ENCODE peak calls at places on chromosomes 11 and 22, in seven cellular contexts. One of them, this sample, is unnamed.
A peak's percentile ranks its signal among the peaks of the same experiment; 100 is the strongest.

GRCh38 chr11:1030556-1030955 is 6.0 kb downstream of the MUC6 start:
- DNase-seq in EL: no peak
- DNase-seq in HT1080: no peak
- DNase-seq in CD4-positive, alpha-beta memory T cell: no peak
- DNase-seq in stimulated activated CD8-positive, alpha-beta memory T cell treated with anti-CD3 and anti-CD28 coated beads, Interleukin-7, amount 100 ng/mL, for 4 hours: no peak
- DNase-seq in germinal center: no peak
- DNase-seq in H54: no peak
- DNase-seq in this sample: no peak

GRCh38 chr11:22459053-22459452 is 120.9 kb downstream of the SLC17A6 start:
- DNase-seq in EL: peak; percentile 38
- DNase-seq in HT1080: peak; percentile 90
- DNase-seq in CD4-positive, alpha-beta memory T cell: no peak
- DNase-seq in stimulated activated CD8-positive, alpha-beta memory T cell treated with anti-CD3 and anti-CD28 coated beads, Interleukin-7, amount 100 ng/mL, for 4 hours: no peak
- DNase-seq in germinal center: no peak
- DNase-seq in H54: no peak
- DNase-seq in this sample: peak; percentile 71

GRCh38 chr11:108142304-108142703 is 20.9 kb downstream of the ACAT1 start:
- DNase-seq in EL: no peak
- DNase-seq in HT1080: no peak
- DNase-seq in CD4-positive, alpha-beta memory T cell: no peak
- DNase-seq in stimulated activated CD8-positive, alpha-beta memory T cell treated with anti-CD3 and anti-CD28 coated beads, Interleukin-7, amount 100 ng/mL, for 4 hours: no peak
- DNase-seq in germinal center: no peak
- DNase-seq in H54: no peak
- DNase-seq in this sample: no peak

GRCh38 chr22:35846804-35847203 is 129.1 kb downstream of the APOL5 start:
- DNase-seq in EL: no peak
- DNase-seq in HT1080: no peak
- DNase-seq in CD4-positive, alpha-beta memory T cell: no peak
- DNase-seq in stimulated activated CD8-positive, alpha-beta memory T cell treated with anti-CD3 and anti-CD28 coated beads, Interleukin-7, amount 100 ng/mL, for 4 hours: no peak
- DNase-seq in germinal center: no peak
- DNase-seq in H54: no peak
- DNase-seq in this sample: no peak

GRCh38 chr22:37070744-37071143 is 19.2 kb downstream of the KCTD17 start:
- DNase-seq in EL: no peak
- DNase-seq in HT1080: no peak
- DNase-seq in CD4-positive, alpha-beta memory T cell: no peak
- DNase-seq in stimulated activated CD8-positive, alpha-beta memory T cell treated with anti-CD3 and anti-CD28 coated beads, Interleukin-7, amount 100 ng/mL, for 4 hours: no peak
- DNase-seq in germinal center: no peak
- DNase-seq in H54: no peak
- DNase-seq in this sample: no peak

GRCh38 chr11:2666828-2667570 is 32.8 kb downstream of the KCNQ1OT1 start:
- DNase-seq in EL: no peak
- DNase-seq in HT1080: no peak
- DNase-seq in CD4-positive, alpha-beta memory T cell: no peak
- DNase-seq in stimulated activated CD8-positive, alpha-beta memory T cell treated with anti-CD3 and anti-CD28 coated beads, Interleukin-7, amount 100 ng/mL, for 4 hours: no peak
- DNase-seq in germinal center: no peak
- DNase-seq in H54: no peak
- DNase-seq in this sample: no peak

GRCh38 chr11:30730011-30730410 is 143.9 kb upstream of the MPPED2 start:
- DNase-seq in EL: no peak
- DNase-seq in HT1080: no peak
- DNase-seq in CD4-positive, alpha-beta memory T cell: no peak
- DNase-seq in stimulated activated CD8-positive, alpha-beta memory T cell treated with anti-CD3 and anti-CD28 coated beads, Interleukin-7, amount 100 ng/mL, for 4 hours: no peak
- DNase-seq in germinal center: no peak
- DNase-seq in H54: no peak
- DNase-seq in this sample: no peak

GRCh38 chr22:39956932-39957664 is 3.1 kb upstream of the TMA7B start:
- DNase-seq in EL: no peak
- DNase-seq in HT1080: no peak
- DNase-seq in CD4-positive, alpha-beta memory T cell: no peak
- DNase-seq in stimulated activated CD8-positive, alpha-beta memory T cell treated with anti-CD3 and anti-CD28 coated beads, Interleukin-7, amount 100 ng/mL, for 4 hours: no peak
- DNase-seq in germinal center: no peak
- DNase-seq in H54: no peak
- DNase-seq in this sample: no peak

GRCh38 chr22:48520888-48521600 is 1306.6 kb downstream of the BRD1 start:
- DNase-seq in EL: no peak
- DNase-seq in HT1080: no peak
- DNase-seq in CD4-positive, alpha-beta memory T cell: no peak
- DNase-seq in stimulated activated CD8-positive, alpha-beta memory T cell treated with anti-CD3 and anti-CD28 coated beads, Interleukin-7, amount 100 ng/mL, for 4 hours: no peak
- DNase-seq in germinal center: no peak
- DNase-seq in H54: no peak
- DNase-seq in this sample: no peak

GRCh38 chr11:125874556-125875124 is 12.8 kb upstream of the HYLS1 start:
- DNase-seq in EL: peak; percentile 67
- DNase-seq in HT1080: peak; percentile 34
- DNase-seq in CD4-positive, alpha-beta memory T cell: peak; percentile 27
- DNase-seq in stimulated activated CD8-positive, alpha-beta memory T cell treated with anti-CD3 and anti-CD28 coated beads, Interleukin-7, amount 100 ng/mL, for 4 hours: peak; percentile 4
- DNase-seq in germinal center: peak; percentile 14
- DNase-seq in H54: peak; percentile 38
- DNase-seq in this sample: peak; percentile 71

GRCh38 chr11:15871904-15872303 is 484.4 kb downstream of the SOX6 start:
- DNase-seq in EL: no peak
- DNase-seq in HT1080: no peak
- DNase-seq in CD4-positive, alpha-beta memory T cell: no peak
- DNase-seq in stimulated activated CD8-positive, alpha-beta memory T cell treated with anti-CD3 and anti-CD28 coated beads, Interleukin-7, amount 100 ng/mL, for 4 hours: no peak
- DNase-seq in germinal center: no peak
- DNase-seq in H54: no peak
- DNase-seq in this sample: no peak

GRCh38 chr11:16738198-16738948 is at the start of gene C11orf58:
- DNase-seq in EL: peak; percentile 97
- DNase-seq in HT1080: peak; percentile 97
- DNase-seq in CD4-positive, alpha-beta memory T cell: peak; percentile 98
- DNase-seq in stimulated activated CD8-positive, alpha-beta memory T cell treated with anti-CD3 and anti-CD28 coated beads, Interleukin-7, amount 100 ng/mL, for 4 hours: peak; percentile 91
- DNase-seq in germinal center: peak; percentile 89
- DNase-seq in H54: peak; percentile 73
- DNase-seq in this sample: peak; percentile 98

GRCh38 chr11:45815747-45816146 is 10.8 kb downstream of the SLC35C1 start:
- DNase-seq in EL: peak; percentile 22
- DNase-seq in HT1080: peak; percentile 49
- DNase-seq in CD4-positive, alpha-beta memory T cell: no peak
- DNase-seq in stimulated activated CD8-positive, alpha-beta memory T cell treated with anti-CD3 and anti-CD28 coated beads, Interleukin-7, amount 100 ng/mL, for 4 hours: no peak
- DNase-seq in germinal center: no peak
- DNase-seq in H54: peak; percentile 63
- DNase-seq in this sample: peak; percentile 28

GRCh38 chr22:24432059-24432853 is 4.9 kb downstream of the ADORA2A start:
- DNase-seq in EL: peak; percentile 33
- DNase-seq in HT1080: no peak
- DNase-seq in CD4-positive, alpha-beta memory T cell: no peak
- DNase-seq in stimulated activated CD8-positive, alpha-beta memory T cell treated with anti-CD3 and anti-CD28 coated beads, Interleukin-7, amount 100 ng/mL, for 4 hours: no peak
- DNase-seq in germinal center: no peak
- DNase-seq in H54: no peak
- DNase-seq in this sample: peak; percentile 25

GRCh38 chr11:2186669-2187266 is 15.2 kb upstream of the TH start:
- DNase-seq in EL: peak; percentile 23
- DNase-seq in HT1080: no peak
- DNase-seq in CD4-positive, alpha-beta memory T cell: peak; percentile 31
- DNase-seq in stimulated activated CD8-positive, alpha-beta memory T cell treated with anti-CD3 and anti-CD28 coated beads, Interleukin-7, amount 100 ng/mL, for 4 hours: peak; percentile 19
- DNase-seq in germinal center: peak; percentile 46
- DNase-seq in H54: no peak
- DNase-seq in this sample: peak; percentile 18

GRCh38 chr22:37675930-37676571 is 615 bp downstream of the LGALS1 start:
- DNase-seq in EL: peak; percentile 41
- DNase-seq in HT1080: no peak
- DNase-seq in CD4-positive, alpha-beta memory T cell: no peak
- DNase-seq in stimulated activated CD8-positive, alpha-beta memory T cell treated with anti-CD3 and anti-CD28 coated beads, Interleukin-7, amount 100 ng/mL, for 4 hours: no peak
- DNase-seq in germinal center: no peak
- DNase-seq in H54: no peak
- DNase-seq in this sample: no peak

GRCh38 chr11:111960916-111961315 is 23.8 kb downstream of the DIXDC1 start:
- DNase-seq in EL: no peak
- DNase-seq in HT1080: no peak
- DNase-seq in CD4-positive, alpha-beta memory T cell: no peak
- DNase-seq in stimulated activated CD8-positive, alpha-beta memory T cell treated with anti-CD3 and anti-CD28 coated beads, Interleukin-7, amount 100 ng/mL, for 4 hours: no peak
- DNase-seq in germinal center: no peak
- DNase-seq in H54: no peak
- DNase-seq in this sample: no peak

This sample was measured in brain microvascular endothelial cell.